ENCODE peak calls at places on chromosomes 7 and 10, in seven cellular contexts. Q is GM23338, D is MM.1S, B is SK-N-SH, I is PC-3, O is neural progenitor cell, Y is HCT116. W is an unnamed sample.

GRCh38 chr7:150927157-150927953 is 50.8 kb downstream of the KCNH2 start:
- DNase-seq in B (no peak), I (no peak), D (no peak), Y (no peak), O (no peak), Q (peak; percentile 42), W (no peak)

GRCh38 chr10:75342397-75342796 is 59.2 kb downstream of the ZNF503 start:
- DNase-seq in Y (no peak), O (no peak), I (no peak), Q (peak; percentile 20), B (no peak), D (no peak), W (no peak)

GRCh38 chr10:52466464-52466863 is 152.4 kb downstream of the DKK1 start:
- DNase-seq in I (peak; percentile 91), Y (no peak), Q (no peak), O (no peak), B (peak; percentile 11), D (peak; percentile 86), W (peak; percentile 39)

GRCh38 chr7:42123716-42124115 is 113.3 kb downstream of the GLI3 start:
- DNase-seq in D (no peak), I (no peak), Q (no peak), O (no peak), B (no peak), Y (no peak), W (no peak)

GRCh38 chr7:57375783-57376182 is 74.2 kb upstream of the ZNF716 start:
- DNase-seq in Y (no peak), B (no peak), I (no peak), O (no peak), Q (no peak), D (no peak), W (no peak)

GRCh38 chr7:79761876-79762429 is 308.5 kb upstream of the MAGI2 start:
- DNase-seq in Y (no peak), D (no peak), O (no peak), I (no peak), B (no peak), Q (no peak), W (no peak)

GRCh38 chr7:124085168-124085567 is 52.3 kb upstream of the TMEM229A start:
- DNase-seq in Q (no peak), D (no peak), Y (no peak), B (peak; percentile 41), I (peak; percentile 77), O (no peak), W (no peak)

GRCh38 chr10:56604624-56605023 is 243.6 kb upstream of the ZWINT start:
- DNase-seq in D (no peak), Q (no peak), O (no peak), Y (no peak), B (no peak), I (no peak), W (no peak)

GRCh38 chr7:40525764-40526163 is 391.0 kb downstream of the SUGCT start:
- DNase-seq in O (no peak), Y (no peak), B (peak; percentile 46), I (peak; percentile 18), D (no peak), Q (no peak), W (no peak)

GRCh38 chr7:42858570-42858969 is 53.3 kb downstream of the C7orf25 start:
- DNase-seq in O (no peak), B (no peak), Q (no peak), D (no peak), I (peak; percentile 65), Y (no peak), W (peak; percentile 63)

GRCh38 chr10:70603439-70603778 is 868 bp upstream of the PRF1 start:
- DNase-seq in O (no peak), I (no peak), Y (no peak), Q (no peak), D (no peak), B (no peak), W (no peak)

GRCh38 chr7:101816499-101817030 is 861 bp upstream of the CUX1 start:
- DNase-seq in I (peak; percentile 43), O (peak; percentile 86), D (peak; percentile 48), Y (no peak), B (peak; percentile 89), Q (no peak), W (peak; percentile 73)

GRCh38 chr7:11335951-11336350 is 362.3 kb downstream of the PHF14 start:
- DNase-seq in O (no peak), Q (no peak), B (no peak), I (no peak), Y (no peak), D (no peak), W (no peak)

GRCh38 chr10:98485959-98486358 is 39.2 kb upstream of the HPS1 start:
- DNase-seq in Y (no peak), I (peak; percentile 39), B (no peak), Q (peak; percentile 6), O (no peak), D (no peak), W (peak; percentile 65)

GRCh38 chr10:47254611-47255010 is 45.4 kb upstream of the GDF10 start:
- DNase-seq in I (no peak), B (no peak), O (no peak), Y (no peak), D (no peak), Q (no peak), W (no peak)

GRCh38 chr10:77116904-77117303 is 520.7 kb downstream of the KCNMA1 start:
- DNase-seq in Y (no peak), B (no peak), I (peak; percentile 94), Q (no peak), D (no peak), O (no peak), W (no peak)

GRCh38 chr10:13924020-13924725 is 337.4 kb downstream of the PRPF18 start:
- DNase-seq in Q (no peak), B (no peak), I (peak; percentile 68), Y (no peak), D (no peak), O (no peak), W (peak; percentile 96)

GRCh38 chr7:22545539-22545938 is 45.6 kb upstream of the STEAP1B start:
- DNase-seq in B (no peak), Y (no peak), I (no peak), O (no peak), D (no peak), Q (no peak), W (no peak)

GRCh38 chr10:132096223-132096622 is 30.5 kb downstream of the JAKMIP3 start:
- DNase-seq in D (no peak), Q (no peak), Y (peak; percentile 29), I (peak; percentile 81), O (no peak), B (no peak), W (peak; percentile 36)

GRCh38 chr10:6924166-6924565 is 344.1 kb upstream of the PRKCQ start:
- DNase-seq in Q (no peak), I (peak; percentile 39), B (no peak), D (no peak), Y (no peak), O (no peak), W (peak; percentile 45)

GRCh38 chr10:6929157-6929830 is 349.2 kb upstream of the PRKCQ start:
- DNase-seq in O (no peak), D (peak; percentile 58), Y (no peak), Q (no peak), B (no peak), I (no peak), W (no peak)

GRCh38 chr10:6927001-6927400 is 346.9 kb upstream of the PRKCQ start:
- DNase-seq in Y (no peak), Q (no peak), B (no peak), D (peak; percentile 27), O (no peak), I (no peak), W (no peak)

GRCh38 chr10:6928531-6929080 is 348.5 kb upstream of the PRKCQ start:
- DNase-seq in B (no peak), I (no peak), Q (peak; percentile 28), D (no peak), Y (no peak), O (peak; percentile 72), W (peak; percentile 4)
- TF ChIP-seq EZH2phosphoT487 in B (no peak), I (no peak), Q (no peak), D (no peak), Y (no peak), O (no peak), W (no peak)

DNA sequence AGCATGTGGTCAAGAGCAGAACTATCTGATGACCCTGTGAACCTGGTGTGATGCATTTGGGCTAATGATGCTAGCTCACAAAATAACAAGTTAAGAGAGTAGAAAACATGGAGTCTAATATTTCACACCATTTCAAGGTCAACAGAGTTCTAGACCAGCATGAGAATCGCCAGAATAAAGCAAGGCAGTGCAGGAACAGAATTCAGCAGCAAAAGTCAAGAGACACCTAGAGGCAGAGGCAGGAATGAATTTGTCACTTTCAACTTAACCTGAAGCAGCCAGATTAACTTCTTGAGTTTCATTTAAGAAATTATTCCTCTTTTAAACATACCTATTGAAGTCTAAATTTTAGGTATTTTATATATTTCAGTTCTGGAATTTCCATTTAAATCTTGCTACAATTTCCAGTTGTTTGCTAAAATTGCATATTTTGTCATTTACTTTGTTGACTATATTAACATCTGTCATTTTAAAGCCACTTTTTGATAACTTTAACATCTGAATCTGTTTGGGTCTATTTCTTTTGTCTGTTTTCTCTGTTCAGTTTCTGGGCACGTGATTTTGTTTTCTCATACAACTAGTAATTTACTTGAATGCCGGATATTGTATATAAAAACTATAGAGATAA is 44.2 kb upstream of the PRSS58 start:
- DNase-seq in Q (peak; percentile 60), Y (peak; percentile 22), O (no peak), D (peak; percentile 71), I (peak; percentile 31), B (peak; percentile 22), W (peak; percentile 34)
- TF ChIP-seq EZH2phosphoT487 in Q (no peak), Y (no peak), O (no peak), D (no peak), I (no peak), B (no peak), W (no peak)

DNA sequence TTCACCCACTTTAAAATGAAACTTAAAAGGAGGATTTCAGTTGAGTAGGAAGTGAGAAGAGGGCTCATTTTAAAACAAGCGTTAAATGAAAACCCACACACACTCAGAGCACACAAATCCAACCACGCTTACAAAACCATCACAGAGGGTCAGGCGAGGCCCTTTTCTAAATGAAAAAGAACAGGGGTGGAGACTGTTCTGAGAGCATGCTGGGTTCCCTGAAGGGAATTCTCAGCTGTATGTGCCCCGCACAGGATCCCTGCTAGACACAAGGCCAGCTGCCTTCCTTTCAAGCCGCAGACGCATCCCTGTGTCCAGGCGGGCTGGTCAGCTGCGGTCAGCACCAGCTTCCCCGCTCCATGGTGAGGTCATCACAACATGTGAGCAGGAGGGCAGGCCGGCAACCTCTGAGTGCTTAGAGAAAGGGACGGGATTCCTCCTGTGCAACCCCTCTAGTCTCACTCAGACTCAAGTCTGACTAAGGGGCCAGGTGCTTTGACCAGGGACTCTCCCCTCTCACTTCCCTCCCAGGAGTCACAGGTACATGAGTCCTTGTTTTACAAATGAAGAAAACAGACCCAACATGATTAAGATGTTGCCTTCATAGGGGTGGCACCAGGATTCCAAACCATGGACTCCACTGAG is 111.9 kb downstream of the EGFR start:
- DNase-seq in Y (no peak), Q (no peak), D (no peak), B (no peak), I (no peak), O (peak; percentile 79), W (peak; percentile 77)
- TF ChIP-seq EZH2phosphoT487 in Y (no peak), Q (no peak), D (no peak), B (no peak), I (no peak), O (no peak), W (no peak)

DNA sequence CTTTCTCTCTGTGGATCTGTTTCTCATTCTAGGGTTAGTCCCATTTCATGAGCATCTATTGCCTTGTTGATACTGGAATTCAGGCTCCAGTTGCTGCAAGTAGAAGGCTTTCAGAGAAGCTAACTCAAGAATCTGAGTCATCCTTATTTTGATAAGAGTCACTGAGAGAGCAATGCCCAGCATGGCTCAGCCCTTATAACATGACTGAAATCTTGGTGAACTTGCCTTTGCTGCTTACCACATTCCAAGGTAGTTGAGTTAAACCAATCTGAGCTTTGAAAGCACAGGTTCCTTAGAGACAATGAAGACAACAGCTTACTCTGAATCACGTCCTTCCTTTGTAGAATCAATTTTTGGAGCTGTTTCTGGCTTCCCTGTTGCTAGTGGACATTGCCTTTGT is 53.6 kb upstream of the CHCHD3 start:
- DNase-seq in I (no peak), D (no peak), Q (no peak), O (no peak), Y (no peak), B (no peak), W (peak; percentile 7)
- TF ChIP-seq EZH2phosphoT487 in I (no peak), D (no peak), Q (no peak), O (no peak), Y (no peak), B (no peak), W (no peak)

W was measured in GM23248.